ENCODE peak calls at places on chromosome 1, in seven cellular contexts. One of them, this sample, is unnamed.
A peak's percentile ranks its signal among the peaks of the same experiment; 100 is the strongest.

GRCh38 chr1:216184281-216184680 is 239.0 kb downstream of the USH2A start:
- DNase-seq in mucosa of descending colon: no peak
- DNase-seq in HFF-Myc: no peak
- DNase-seq in coronary artery: no peak
- DNase-seq in fibroblast of pulmonary artery: no peak
- DNase-seq in uterus: no peak
- DNase-seq in cardiac fibroblast: no peak
- DNase-seq in this sample: no peak

GRCh38 chr1:41689596-41689995 is 205.1 kb upstream of the EDN2 start:
- DNase-seq in HFF-Myc: no peak
- DNase-seq in mucosa of descending colon: no peak
- DNase-seq in coronary artery: no peak
- DNase-seq in cardiac fibroblast: no peak
- DNase-seq in fibroblast of pulmonary artery: no peak
- DNase-seq in uterus: no peak
- DNase-seq in this sample: no peak

GRCh38 chr1:11920239-11920903 is 5.9 kb downstream of the KIAA2013 start:
- DNase-seq in cardiac fibroblast: no peak
- DNase-seq in coronary artery: no peak
- DNase-seq in fibroblast of pulmonary artery: no peak
- DNase-seq in mucosa of descending colon: no peak
- DNase-seq in uterus: no peak
- DNase-seq in HFF-Myc: no peak
- DNase-seq in this sample: no peak

GRCh38 chr1:12174789-12175455 is 8.1 kb downstream of the TNFRSF1B start:
- DNase-seq in fibroblast of pulmonary artery: peak; percentile 38
- DNase-seq in cardiac fibroblast: peak; percentile 57
- DNase-seq in uterus: peak; percentile 62
- DNase-seq in coronary artery: no peak
- DNase-seq in HFF-Myc: no peak
- DNase-seq in mucosa of descending colon: no peak
- DNase-seq in this sample: no peak

GRCh38 chr1:60984066-60984799 is 98.1 kb upstream of the NFIA start:
- DNase-seq in uterus: peak; percentile 72
- DNase-seq in coronary artery: peak; percentile 80
- DNase-seq in HFF-Myc: no peak
- DNase-seq in mucosa of descending colon: peak; percentile 3
- DNase-seq in fibroblast of pulmonary artery: peak; percentile 39
- DNase-seq in cardiac fibroblast: peak; percentile 83
- DNase-seq in this sample: peak; percentile 66

GRCh38 chr1:5915587-5916571 is 76.3 kb downstream of the NPHP4 start:
- DNase-seq in fibroblast of pulmonary artery: peak; percentile 66
- DNase-seq in HFF-Myc: peak; percentile 25
- DNase-seq in uterus: no peak
- DNase-seq in coronary artery: peak; percentile 60
- DNase-seq in mucosa of descending colon: peak; percentile 55
- DNase-seq in cardiac fibroblast: peak; percentile 66
- DNase-seq in this sample: no peak

GRCh38 chr1:5490640-5491039 is 501.6 kb downstream of the NPHP4 start:
- DNase-seq in uterus: no peak
- DNase-seq in HFF-Myc: no peak
- DNase-seq in mucosa of descending colon: no peak
- DNase-seq in cardiac fibroblast: no peak
- DNase-seq in coronary artery: no peak
- DNase-seq in fibroblast of pulmonary artery: no peak
- DNase-seq in this sample: no peak

GRCh38 chr1:3679098-3679555 is 26.8 kb downstream of the TP73 start:
- DNase-seq in coronary artery: no peak
- DNase-seq in fibroblast of pulmonary artery: no peak
- DNase-seq in HFF-Myc: no peak
- DNase-seq in cardiac fibroblast: no peak
- DNase-seq in uterus: no peak
- DNase-seq in mucosa of descending colon: no peak
- DNase-seq in this sample: no peak

GRCh38 chr1:200640373-200641174 is 20.0 kb upstream of the KIF14 start:
- DNase-seq in HFF-Myc: no peak
- DNase-seq in coronary artery: no peak
- DNase-seq in cardiac fibroblast: no peak
- DNase-seq in fibroblast of pulmonary artery: no peak
- DNase-seq in uterus: no peak
- DNase-seq in mucosa of descending colon: no peak
- DNase-seq in this sample: no peak

GRCh38 chr1:227759345-227760300 is 24.4 kb downstream of the SNAP47 start:
- DNase-seq in HFF-Myc: peak; percentile 96
- DNase-seq in cardiac fibroblast: peak; percentile 86
- DNase-seq in uterus: peak; percentile 89
- DNase-seq in fibroblast of pulmonary artery: peak; percentile 92
- DNase-seq in mucosa of descending colon: peak; percentile 29
- DNase-seq in coronary artery: no peak
- DNase-seq in this sample: peak; percentile 95
- H3K4me3 ChIP-seq in HFF-Myc: no peak overlapping the region
- H3K4me3 ChIP-seq in cardiac fibroblast: no peak overlapping the region
- H3K4me3 ChIP-seq in uterus: no peak overlapping the region
- H3K4me3 ChIP-seq in fibroblast of pulmonary artery: no peak overlapping the region
- H3K4me3 ChIP-seq in mucosa of descending colon: no peak overlapping the region
- H3K4me3 ChIP-seq in coronary artery: no peak overlapping the region
- H3K4me3 ChIP-seq in this sample: no peak overlapping the region

GRCh38 chr1:197923013-197923412 is 5.8 kb downstream of the LHX9 start:
- DNase-seq in mucosa of descending colon: no peak
- DNase-seq in coronary artery: no peak
- DNase-seq in fibroblast of pulmonary artery: no peak
- DNase-seq in HFF-Myc: no peak
- DNase-seq in cardiac fibroblast: no peak
- DNase-seq in uterus: no peak
- DNase-seq in this sample: no peak

GRCh38 chr1:197933016-197933415 is 15.8 kb downstream of the LHX9 start:
- DNase-seq in uterus: no peak
- DNase-seq in HFF-Myc: no peak
- DNase-seq in fibroblast of pulmonary artery: no peak
- DNase-seq in cardiac fibroblast: no peak
- DNase-seq in mucosa of descending colon: no peak
- DNase-seq in coronary artery: no peak
- DNase-seq in this sample: no peak

GRCh38 chr1:197924516-197925123 is 7.4 kb downstream of the LHX9 start:
- DNase-seq in uterus: peak; percentile 31
- DNase-seq in coronary artery: no peak
- DNase-seq in fibroblast of pulmonary artery: peak; percentile 75
- DNase-seq in HFF-Myc: peak; percentile 15
- DNase-seq in mucosa of descending colon: peak; percentile 67
- DNase-seq in cardiac fibroblast: peak; percentile 74
- DNase-seq in this sample: no peak

GRCh38 chr1:197928849-197929336 is 11.7 kb downstream of the LHX9 start:
- DNase-seq in cardiac fibroblast: no peak
- DNase-seq in mucosa of descending colon: peak; percentile 9
- DNase-seq in coronary artery: no peak
- DNase-seq in HFF-Myc: no peak
- DNase-seq in fibroblast of pulmonary artery: no peak
- DNase-seq in uterus: no peak
- DNase-seq in this sample: no peak

GRCh38 chr1:197927908-197928665 is 10.9 kb downstream of the LHX9 start:
- DNase-seq in mucosa of descending colon: no peak
- DNase-seq in cardiac fibroblast: no peak
- DNase-seq in fibroblast of pulmonary artery: no peak
- DNase-seq in uterus: no peak
- DNase-seq in HFF-Myc: no peak
- DNase-seq in coronary artery: no peak
- DNase-seq in this sample: no peak
- H3K4me3 ChIP-seq in mucosa of descending colon: no peak overlapping the region
- H3K4me3 ChIP-seq in cardiac fibroblast: no peak overlapping the region
- H3K4me3 ChIP-seq in fibroblast of pulmonary artery: no peak overlapping the region
- H3K4me3 ChIP-seq in uterus: no peak overlapping the region
- H3K4me3 ChIP-seq in HFF-Myc: no peak overlapping the region
- H3K4me3 ChIP-seq in coronary artery: no peak overlapping the region
- H3K4me3 ChIP-seq in this sample: no peak overlapping the region

GRCh38 chr1:207821464-207822045 is 69.7 kb downstream of the CD46 start:
- DNase-seq in coronary artery: peak; percentile 73
- DNase-seq in mucosa of descending colon: no peak
- DNase-seq in fibroblast of pulmonary artery: no peak
- DNase-seq in cardiac fibroblast: no peak
- DNase-seq in HFF-Myc: no peak
- DNase-seq in uterus: no peak
- DNase-seq in this sample: no peak

GRCh38 chr1:207818971-207819451 is 67.2 kb downstream of the CD46 start:
- DNase-seq in HFF-Myc: no peak
- DNase-seq in mucosa of descending colon: no peak
- DNase-seq in coronary artery: peak; percentile 72
- DNase-seq in cardiac fibroblast: peak; percentile 54
- DNase-seq in uterus: no peak
- DNase-seq in fibroblast of pulmonary artery: peak; percentile 74
- DNase-seq in this sample: peak; percentile 39

GRCh38 chr1:207822124-207822601 is 70.3 kb downstream of the CD46 start:
- DNase-seq in cardiac fibroblast: no peak
- DNase-seq in coronary artery: peak; percentile 74
- DNase-seq in uterus: no peak
- DNase-seq in mucosa of descending colon: peak; percentile 44
- DNase-seq in fibroblast of pulmonary artery: no peak
- DNase-seq in HFF-Myc: no peak
- DNase-seq in this sample: no peak

GRCh38 chr1:207822602-207823451 is 71.0 kb downstream of the CD46 start:
- DNase-seq in coronary artery: peak; percentile 96
- DNase-seq in fibroblast of pulmonary artery: no peak
- DNase-seq in mucosa of descending colon: peak; percentile 95
- DNase-seq in HFF-Myc: no peak
- DNase-seq in cardiac fibroblast: peak; percentile 30
- DNase-seq in uterus: peak; percentile 94
- DNase-seq in this sample: no peak

GRCh38 chr1:207820568-207821463 is 69.0 kb downstream of the CD46 start:
- DNase-seq in mucosa of descending colon: no peak
- DNase-seq in uterus: no peak
- DNase-seq in fibroblast of pulmonary artery: no peak
- DNase-seq in cardiac fibroblast: no peak
- DNase-seq in HFF-Myc: no peak
- DNase-seq in coronary artery: no peak
- DNase-seq in this sample: no peak
- H3K4me3 ChIP-seq in mucosa of descending colon: no peak overlapping the region
- H3K4me3 ChIP-seq in uterus: peak overlapping the region; percentile 90
- H3K4me3 ChIP-seq in fibroblast of pulmonary artery: no peak overlapping the region
- H3K4me3 ChIP-seq in cardiac fibroblast: no peak overlapping the region
- H3K4me3 ChIP-seq in HFF-Myc: no peak overlapping the region
- H3K4me3 ChIP-seq in coronary artery: peak overlapping the region; percentile 88
- H3K4me3 ChIP-seq in this sample: no peak overlapping the region

GRCh38 chr1:99560192-99561040 is 85.5 kb upstream of the PALMD start:
- DNase-seq in cardiac fibroblast: no peak
- DNase-seq in mucosa of descending colon: no peak
- DNase-seq in fibroblast of pulmonary artery: no peak
- DNase-seq in uterus: no peak
- DNase-seq in coronary artery: no peak
- DNase-seq in HFF-Myc: no peak
- DNase-seq in this sample: no peak
- H3K4me3 ChIP-seq in cardiac fibroblast: no peak overlapping the region
- H3K4me3 ChIP-seq in mucosa of descending colon: no peak overlapping the region
- H3K4me3 ChIP-seq in fibroblast of pulmonary artery: no peak overlapping the region
- H3K4me3 ChIP-seq in uterus: no peak overlapping the region
- H3K4me3 ChIP-seq in coronary artery: no peak overlapping the region
- H3K4me3 ChIP-seq in HFF-Myc: no peak overlapping the region
- H3K4me3 ChIP-seq in this sample: no peak overlapping the region

GRCh38 chr1:34029525-34029924 is 135.5 kb downstream of the CSMD2 start:
- DNase-seq in HFF-Myc: no peak
- DNase-seq in fibroblast of pulmonary artery: no peak
- DNase-seq in coronary artery: no peak
- DNase-seq in cardiac fibroblast: no peak
- DNase-seq in mucosa of descending colon: no peak
- DNase-seq in uterus: no peak
- DNase-seq in this sample: no peak

GRCh38 chr1:34028381-34029055 is 136.5 kb downstream of the CSMD2 start:
- DNase-seq in uterus: no peak
- DNase-seq in fibroblast of pulmonary artery: no peak
- DNase-seq in coronary artery: no peak
- DNase-seq in HFF-Myc: no peak
- DNase-seq in mucosa of descending colon: no peak
- DNase-seq in cardiac fibroblast: no peak
- DNase-seq in this sample: no peak

GRCh38 chr1:34037109-34037508 is 127.9 kb downstream of the CSMD2 start:
- DNase-seq in mucosa of descending colon: no peak
- DNase-seq in cardiac fibroblast: no peak
- DNase-seq in fibroblast of pulmonary artery: no peak
- DNase-seq in HFF-Myc: no peak
- DNase-seq in uterus: no peak
- DNase-seq in coronary artery: no peak
- DNase-seq in this sample: no peak

GRCh38 chr1:34037856-34038255 is 127.2 kb downstream of the CSMD2 start:
- DNase-seq in coronary artery: no peak
- DNase-seq in fibroblast of pulmonary artery: no peak
- DNase-seq in uterus: no peak
- DNase-seq in HFF-Myc: no peak
- DNase-seq in mucosa of descending colon: no peak
- DNase-seq in cardiac fibroblast: no peak
- DNase-seq in this sample: no peak

DNA sequence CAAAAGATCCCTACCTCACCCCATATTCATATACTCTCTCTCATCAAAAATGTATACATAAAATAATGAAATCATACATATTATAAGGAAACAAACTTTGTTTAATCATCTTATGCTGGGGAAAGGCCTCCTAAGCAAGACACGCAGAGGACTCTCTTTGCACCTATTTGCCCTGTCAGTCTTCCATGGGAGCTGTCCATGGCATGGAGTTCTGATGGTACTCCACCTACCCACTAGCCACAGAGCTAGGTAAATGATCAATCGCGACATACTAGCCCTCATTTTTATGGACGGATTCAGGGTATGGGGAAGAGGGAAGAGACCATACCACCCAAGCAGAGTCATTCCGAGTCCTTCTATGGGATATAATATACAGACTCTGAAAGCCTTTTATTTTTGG is 131.0 kb downstream of the CSMD2 start:
- DNase-seq in cardiac fibroblast: no peak
- DNase-seq in coronary artery: no peak
- DNase-seq in HFF-Myc: no peak
- DNase-seq in mucosa of descending colon: no peak
- DNase-seq in fibroblast of pulmonary artery: no peak
- DNase-seq in uterus: no peak
- DNase-seq in this sample: no peak
- H3K4me3 ChIP-seq in cardiac fibroblast: no peak overlapping the region
- H3K4me3 ChIP-seq in coronary artery: no peak overlapping the region
- H3K4me3 ChIP-seq in HFF-Myc: no peak overlapping the region
- H3K4me3 ChIP-seq in mucosa of descending colon: no peak overlapping the region
- H3K4me3 ChIP-seq in fibroblast of pulmonary artery: no peak overlapping the region
- H3K4me3 ChIP-seq in uterus: no peak overlapping the region
- H3K4me3 ChIP-seq in this sample: no peak overlapping the region

GRCh38 chr1:209586341-209586740 is 2.8 kb downstream of the CAMK1G start:
- DNase-seq in coronary artery: no peak
- DNase-seq in HFF-Myc: no peak
- DNase-seq in fibroblast of pulmonary artery: no peak
- DNase-seq in uterus: no peak
- DNase-seq in cardiac fibroblast: no peak
- DNase-seq in mucosa of descending colon: no peak
- DNase-seq in this sample: no peak
- H3K4me3 ChIP-seq in coronary artery: no peak overlapping the region
- H3K4me3 ChIP-seq in HFF-Myc: no peak overlapping the region
- H3K4me3 ChIP-seq in fibroblast of pulmonary artery: no peak overlapping the region
- H3K4me3 ChIP-seq in uterus: no peak overlapping the region
- H3K4me3 ChIP-seq in cardiac fibroblast: no peak overlapping the region
- H3K4me3 ChIP-seq in mucosa of descending colon: no peak overlapping the region
- H3K4me3 ChIP-seq in this sample: no peak overlapping the region

GRCh38 chr1:113982955-113983742 is 3.9 kb downstream of the OLFML3 start:
- DNase-seq in fibroblast of pulmonary artery: no peak
- DNase-seq in cardiac fibroblast: no peak
- DNase-seq in uterus: no peak
- DNase-seq in coronary artery: no peak
- DNase-seq in HFF-Myc: no peak
- DNase-seq in mucosa of descending colon: no peak
- DNase-seq in this sample: no peak
- H3K4me3 ChIP-seq in fibroblast of pulmonary artery: peak overlapping the region; percentile 44
- H3K4me3 ChIP-seq in cardiac fibroblast: peak overlapping the region; percentile 19
- H3K4me3 ChIP-seq in uterus: peak overlapping the region; percentile 18
- H3K4me3 ChIP-seq in coronary artery: peak overlapping the region; percentile 59
- H3K4me3 ChIP-seq in HFF-Myc: peak overlapping the region; percentile 29
- H3K4me3 ChIP-seq in mucosa of descending colon: no peak overlapping the region
- H3K4me3 ChIP-seq in this sample: peak overlapping the region; percentile 39

GRCh38 chr1:223707270-223708000 is 4.9 kb upstream of the CAPN2 start:
- DNase-seq in fibroblast of pulmonary artery: peak; percentile 96
- DNase-seq in coronary artery: peak; percentile 91
- DNase-seq in mucosa of descending colon: peak; percentile 71
- DNase-seq in cardiac fibroblast: peak; percentile 95
- DNase-seq in uterus: peak; percentile 91
- DNase-seq in HFF-Myc: peak; percentile 96
- DNase-seq in this sample: peak; percentile 96
- H3K4me3 ChIP-seq in fibroblast of pulmonary artery: no peak overlapping the region
- H3K4me3 ChIP-seq in coronary artery: peak overlapping the region; percentile 36
- H3K4me3 ChIP-seq in mucosa of descending colon: no peak overlapping the region
- H3K4me3 ChIP-seq in cardiac fibroblast: no peak overlapping the region
- H3K4me3 ChIP-seq in uterus: no peak overlapping the region
- H3K4me3 ChIP-seq in HFF-Myc: peak overlapping the region; percentile 0
- H3K4me3 ChIP-seq in this sample: peak overlapping the region; percentile 12

This sample was measured in skeletal muscle cell.